ENCODE peak calls at places on chromosomes 3 and 15, in seven cellular contexts. I, Q, X, G, N, K and D are unnamed samples.

GRCh38 chr3:127170794-127171193 is 22.1 kb upstream of the PRR23E start:
- DNase-seq in G (peak; percentile 51), Q (no peak), K (no peak), X (peak; percentile 68), I (peak; percentile 19), N (no peak), D (no peak)

GRCh38 chr3:113111308-113111707 is 100.0 kb upstream of the BOC start:
- DNase-seq in X (peak; percentile 32), N (no peak), G (peak; percentile 14), Q (no peak), K (no peak), I (no peak), D (no peak)

GRCh38 chr3:178454714-178455113 is 81.5 kb upstream of the KCNMB2 start:
- DNase-seq in G (peak; percentile 33), Q (peak; percentile 68), I (no peak), N (peak; percentile 34), K (peak; percentile 88), X (peak; percentile 83), D (no peak)

GRCh38 chr3:78666458-78666800 is 1101.4 kb downstream of the ROBO1 start:
- DNase-seq in K (no peak), G (no peak), X (peak; percentile 74), I (no peak), Q (no peak), N (no peak), D (no peak)

GRCh38 chr15:99909914-99910313 is 176.7 kb upstream of the LYSMD4 start:
- DNase-seq in N (no peak), X (no peak), G (peak; percentile 35), Q (no peak), I (no peak), K (no peak), D (no peak)

GRCh38 chr3:197407053-197407452 is 108.6 kb upstream of the DLG1 start:
- DNase-seq in Q (no peak), N (no peak), K (no peak), X (no peak), G (no peak), I (no peak), D (no peak)

GRCh38 chr3:196159952-196160804 is 51.0 kb downstream of the ZDHHC19 start:
- DNase-seq in I (no peak), N (peak; percentile 65), K (no peak), G (no peak), Q (peak; percentile 76), X (peak; percentile 89), D (peak; percentile 71)

GRCh38 chr15:89035658-89036057 is 52.6 kb upstream of the ABHD2 start:
- DNase-seq in I (no peak), K (no peak), Q (no peak), G (no peak), N (no peak), X (no peak), D (no peak)

GRCh38 chr3:56413911-56414310 is 54.4 kb downstream of the ERC2 start:
- DNase-seq in G (no peak), N (peak; percentile 4), X (no peak), I (no peak), Q (no peak), K (no peak), D (no peak)

GRCh38 chr3:180466401-180467005 is 135.5 kb upstream of the TTC14 start:
- DNase-seq in G (no peak), I (no peak), K (no peak), N (no peak), Q (no peak), X (no peak), D (no peak)

GRCh38 chr3:111764645-111765091 is 94.4 kb upstream of the PHLDB2 start:
- DNase-seq in N (no peak), Q (no peak), G (no peak), K (no peak), I (no peak), X (peak; percentile 42), D (no peak)

GRCh38 chr3:101685050-101685400 is 1.5 kb downstream of the RPL24 start:
- DNase-seq in K (no peak), G (no peak), X (no peak), I (no peak), Q (no peak), N (no peak), D (no peak)

GRCh38 chr15:42920281-42921048 is at the start of gene TTBK2:
- DNase-seq in K (peak; percentile 99), I (peak; percentile 98), Q (peak; percentile 99), G (peak; percentile 99), X (peak; percentile 95), N (peak; percentile 98), D (peak; percentile 98)

GRCh38 chr15:92035961-92036360 is 182.5 kb downstream of the SLCO3A1 start:
- DNase-seq in I (no peak), Q (no peak), X (no peak), N (no peak), K (no peak), G (no peak), D (no peak)

GRCh38 chr3:146223401-146224373 is 27.2 kb downstream of the PLSCR4 start:
- DNase-seq in I (no peak), Q (no peak), X (peak; percentile 25), G (no peak), K (no peak), N (peak; percentile 82), D (no peak)

DNA sequence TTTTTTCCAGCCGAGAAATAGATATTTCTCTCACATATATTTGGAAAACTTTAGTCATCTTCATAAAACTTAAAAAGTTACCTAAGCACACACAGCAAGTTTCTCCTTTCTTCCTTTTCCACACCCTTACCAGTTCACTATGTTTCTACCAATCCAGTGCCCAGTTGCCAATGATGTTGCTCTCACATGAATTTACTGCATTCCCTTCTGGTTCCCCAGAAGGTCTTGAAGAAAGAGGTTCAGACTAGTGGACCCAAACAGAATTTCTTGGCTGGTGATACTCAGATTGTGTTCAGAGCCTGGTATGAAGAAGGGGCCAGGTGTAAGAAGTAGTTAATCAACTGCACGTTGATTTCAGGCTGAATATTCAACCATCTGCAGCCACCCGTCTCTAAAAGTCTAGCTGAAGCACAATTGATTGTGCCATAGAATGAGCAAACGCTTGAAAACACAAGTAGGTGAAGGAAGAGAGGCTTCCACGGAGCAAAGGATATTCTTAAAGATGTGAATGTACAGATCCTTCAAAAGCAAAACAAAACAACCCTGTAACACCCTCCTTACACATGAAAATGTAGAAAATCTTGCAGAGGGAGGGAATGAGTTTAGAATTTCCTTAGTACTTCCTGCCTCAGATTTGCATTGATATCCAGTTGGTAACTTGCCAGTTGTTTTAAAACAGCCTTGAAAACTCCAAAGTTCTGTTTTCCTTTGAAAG is 4.6 kb downstream of the RBMS3 start:
- DNase-seq in G (no peak), I (no peak), Q (no peak), K (no peak), N (no peak), X (peak; percentile 22), D (no peak)
- H3K4me3 ChIP-seq in G (no peak overlapping the region), I (peak overlapping the region; percentile 28), Q (peak overlapping the region; percentile 78), K (peak overlapping the region; percentile 4), N (no peak overlapping the region), X (peak overlapping the region; percentile 17), D (no peak overlapping the region)

DNA sequence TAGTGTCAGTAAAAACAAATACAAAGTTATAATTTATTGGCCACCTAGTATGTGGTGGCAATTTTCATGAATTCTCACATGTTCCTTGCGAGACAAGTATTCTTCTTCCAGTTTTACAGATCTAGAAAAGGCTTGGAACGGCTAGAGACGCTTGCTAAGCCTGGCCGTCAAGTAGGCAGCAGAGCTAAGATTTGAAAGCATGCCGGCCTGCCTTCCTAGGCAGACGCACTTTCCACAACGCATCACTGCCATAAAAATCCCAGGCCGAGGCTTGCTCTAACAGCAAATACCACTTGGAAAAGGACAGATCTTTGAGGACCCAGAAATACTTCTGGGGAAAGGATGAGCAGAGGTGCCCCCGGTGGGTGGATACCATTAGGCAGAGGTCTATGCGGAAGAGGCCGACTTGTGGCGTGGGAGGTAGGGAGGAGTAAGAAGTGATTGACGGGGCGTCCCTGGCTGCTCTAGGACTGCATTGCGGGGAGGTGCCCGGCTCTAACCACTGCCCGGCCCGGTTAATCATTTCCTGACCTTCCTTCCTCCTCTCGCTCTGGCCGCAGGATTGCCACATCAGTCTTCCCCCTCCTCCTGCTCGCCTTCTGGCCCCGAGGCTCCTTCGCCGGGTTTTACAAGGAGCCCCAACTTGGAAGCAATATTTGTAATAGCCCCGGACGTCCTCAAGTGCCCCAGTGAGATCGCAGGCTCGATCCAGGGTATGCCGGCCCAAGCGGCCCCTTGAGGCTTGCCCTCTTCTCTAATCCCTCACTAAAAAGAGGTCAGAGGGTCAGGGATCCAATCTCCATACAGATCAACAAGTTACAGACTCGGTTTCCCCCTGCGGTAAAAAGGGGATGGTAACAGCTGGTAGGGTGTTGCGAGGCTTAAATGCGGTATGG is 1.3 kb upstream of the USP3 start:
- DNase-seq in G (peak; percentile 69), I (peak; percentile 84), K (peak; percentile 95), X (peak; percentile 89), Q (peak; percentile 94), N (peak; percentile 99), D (peak; percentile 96)
- H3K4me1 ChIP-seq in G (peaks cover 15% of the 10 kb centered on the region), I (peaks cover 14% of the 10 kb centered on the region), K (peaks cover 5% of the 10 kb centered on the region), X (peaks cover 40% of the 10 kb centered on the region), Q (peaks cover 4% of the 10 kb centered on the region), N (peaks cover 58% of the 10 kb centered on the region), D (peaks cover 25% of the 10 kb centered on the region)

GRCh38 chr15:78082743-78083110 is 5.2 kb upstream of the TBC1D2B start:
- DNase-seq in G (no peak), I (peak; percentile 23), K (peak; percentile 36), N (no peak), X (no peak), Q (peak; percentile 23), D (no peak)

GRCh38 chr15:78084359-78084750 is 6.8 kb upstream of the TBC1D2B start:
- DNase-seq in Q (peak; percentile 43), X (no peak), I (peak; percentile 42), G (no peak), K (peak; percentile 63), N (no peak), D (no peak)

GRCh38 chr15:78083687-78084358 is 6.3 kb upstream of the TBC1D2B start:
- DNase-seq in I (no peak), K (peak; percentile 36), X (no peak), N (no peak), G (no peak), Q (peak; percentile 32), D (no peak)

GRCh38 chr15:78082106-78082742 is 4.7 kb upstream of the TBC1D2B start:
- DNase-seq in N (peak; percentile 59), Q (peak; percentile 76), G (no peak), X (no peak), K (peak; percentile 67), I (no peak), D (no peak)

DNA sequence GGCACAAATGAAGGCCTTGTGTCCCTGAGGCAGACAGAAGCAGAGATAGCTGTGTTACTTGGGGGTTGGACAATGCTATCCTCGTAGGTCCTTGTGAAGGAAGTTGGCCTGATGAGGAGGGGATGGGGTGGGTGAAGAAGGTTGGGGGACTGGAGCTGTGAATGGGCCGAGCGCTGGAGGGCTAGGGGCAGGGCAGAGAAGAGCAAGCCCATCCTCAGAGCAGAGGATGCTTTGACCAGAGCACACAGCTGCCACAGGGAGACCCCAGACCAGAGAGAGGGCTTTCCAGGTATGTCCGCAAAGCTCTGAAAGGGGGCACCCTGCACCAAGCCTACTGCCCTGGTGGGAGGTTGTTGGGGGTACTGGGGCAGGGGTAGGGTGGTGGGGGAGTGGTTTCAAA is 5.7 kb upstream of the TBC1D2B start:
- DNase-seq in X (no peak), Q (peak; percentile 25), I (peak; percentile 17), K (peak; percentile 46), N (no peak), G (no peak), D (no peak)
- H3K27ac ChIP-seq in X (no peak overlapping the region), Q (no peak overlapping the region), I (no peak overlapping the region), K (no peak overlapping the region), N (no peak overlapping the region), G (no peak overlapping the region), D (no peak overlapping the region)

DNA sequence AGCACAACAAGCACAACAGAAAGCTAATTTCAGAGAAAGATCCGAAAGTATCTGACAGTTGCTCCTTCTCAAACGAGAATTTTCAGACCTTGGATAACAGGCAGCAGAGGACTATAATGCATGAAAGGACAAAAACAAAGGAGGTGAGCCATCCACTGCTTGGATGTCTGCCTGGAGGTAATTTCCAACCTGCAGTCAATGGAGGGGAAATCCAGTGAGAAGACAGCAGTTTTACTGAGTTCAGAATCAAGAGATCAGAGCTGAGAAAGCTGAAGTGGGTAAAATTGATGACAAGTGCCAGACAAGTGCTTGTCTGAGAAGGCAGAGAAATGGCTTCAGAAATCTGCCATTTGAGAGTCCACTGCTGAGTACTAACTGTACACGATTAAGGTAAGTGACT is 22.1 kb downstream of the UBE3A start:
- DNase-seq in G (peak; percentile 34), Q (no peak), N (no peak), K (no peak), I (no peak), X (no peak), D (no peak)
- H3K4me3 ChIP-seq in G (peak overlapping the region; percentile 8), Q (no peak overlapping the region), N (no peak overlapping the region), K (no peak overlapping the region), I (no peak overlapping the region), X (no peak overlapping the region), D (no peak overlapping the region)